ENCODE peak calls at places on chromosomes 16 and 17, in five cellular contexts. W is PC-9, C is body of pancreas, P is prostate gland, Q is uterus. Y is an unnamed sample.

GRCh38 chr17:79797492-79798295 is 817 bp upstream of the CBX8 start:
- DNase-seq in Q (no peak), C (no peak), P (no peak), W (no peak), Y (no peak)

GRCh38 chr16:24975428-24975889 is 39.7 kb downstream of the ARHGAP17 start:
- DNase-seq in W (peak; percentile 64), P (no peak), C (no peak), Q (no peak), Y (no peak)

GRCh38 chr17:38667099-38667786 is 7.5 kb downstream of the EPOP start:
- DNase-seq in P (peak; percentile 41), W (peak; percentile 58), Q (peak; percentile 63), C (peak; percentile 74), Y (peak; percentile 65)

GRCh38 chr16:29763326-29763725 is 14.7 kb upstream of the ZG16 start:
- DNase-seq in Q (no peak), C (no peak), P (no peak), W (no peak), Y (no peak)

GRCh38 chr16:16960785-16961184 is 510.0 kb downstream of the XYLT1 start:
- DNase-seq in P (no peak), W (no peak), Q (no peak), C (no peak), Y (no peak)

GRCh38 chr17:2837147-2837561 is 40.9 kb downstream of the RAP1GAP2 start:
- DNase-seq in Q (no peak), W (no peak), C (no peak), P (no peak), Y (no peak)

GRCh38 chr16:59783191-59783590 is 1049.1 kb upstream of the GOT2 start:
- DNase-seq in P (no peak), C (no peak), Q (no peak), W (no peak), Y (peak; percentile 11)

GRCh38 chr16:77511053-77511452 is 76.2 kb upstream of the ADAMTS18 start:
- DNase-seq in W (no peak), Q (no peak), C (no peak), P (no peak), Y (no peak)

GRCh38 chr16:68445458-68445857 is 2.9 kb downstream of the SMPD3 start:
- DNase-seq in W (peak; percentile 65), P (no peak), C (peak; percentile 66), Q (no peak), Y (peak; percentile 13)

GRCh38 chr16:59611556-59611955 is 877.4 kb upstream of the GOT2 start:
- DNase-seq in W (no peak), Q (no peak), P (no peak), C (no peak), Y (no peak)

GRCh38 chr17:47604268-47604927 is 45.3 kb upstream of the KPNB1 start:
- DNase-seq in C (peak; percentile 27), P (no peak), Q (no peak), W (no peak), Y (no peak)

GRCh38 chr16:87926246-87927194 is 9.8 kb downstream of the CA5A start:
- DNase-seq in P (no peak), Q (no peak), W (no peak), C (no peak), Y (no peak)

GRCh38 chr16:65770752-65771151 is 595.7 kb upstream of the CDH5 start:
- DNase-seq in W (no peak), C (no peak), P (no peak), Q (no peak), Y (no peak)

GRCh38 chr16:50940275-50940854 is 198.5 kb downstream of the CYLD start:
- DNase-seq in P (no peak), C (peak; percentile 74), W (no peak), Q (no peak), Y (no peak)

GRCh38 chr16:81513204-81514040 is 68.8 kb downstream of the CMIP start:
- DNase-seq in P (no peak), Q (no peak), C (no peak), W (peak; percentile 89), Y (peak; percentile 65)

GRCh38 chr17:38617967-38618760 is 12.4 kb upstream of the SRCIN1 start:
- DNase-seq in W (no peak), Q (no peak), P (no peak), C (no peak), Y (no peak)

GRCh38 chr17:57534863-57535651 is 210.0 kb downstream of the CCDC182 start:
- DNase-seq in W (peak; percentile 24), Q (no peak), C (peak; percentile 14), P (peak; percentile 71), Y (no peak)

DNA sequence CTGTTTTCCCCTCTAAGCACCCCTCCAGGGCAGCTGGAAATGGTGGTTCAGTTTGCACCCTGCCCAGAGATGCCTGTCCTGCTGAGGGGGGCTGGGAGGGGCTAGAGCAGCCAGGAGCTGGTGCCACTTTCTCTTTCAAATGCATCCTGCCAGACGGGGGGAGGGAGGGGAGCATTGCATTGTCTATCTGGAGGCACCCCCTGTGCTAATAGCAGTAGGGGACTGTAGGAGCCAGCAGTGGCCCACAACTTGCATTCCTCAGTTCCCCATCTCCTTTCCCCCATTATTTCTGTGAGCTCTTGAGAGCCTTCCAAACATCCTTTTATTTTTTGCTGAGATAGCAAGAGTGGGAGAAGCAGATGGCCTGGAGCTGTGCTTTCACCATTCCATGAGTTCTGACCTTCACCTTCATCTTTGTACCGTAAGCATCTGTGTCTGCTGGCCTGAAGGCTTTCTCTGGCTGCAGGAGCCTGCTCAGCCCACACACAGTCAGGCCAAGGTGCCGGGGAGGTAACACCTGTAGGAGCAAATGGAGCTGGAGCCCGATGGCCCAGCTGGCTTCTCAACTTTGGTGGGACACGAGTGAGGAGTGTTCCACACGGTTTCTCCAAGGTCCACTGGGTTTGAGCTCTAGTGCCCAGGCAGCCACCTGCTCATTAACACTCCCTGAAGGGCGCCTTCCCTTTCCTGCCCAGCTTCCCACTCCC is 5.2 kb downstream of the WFDC1 start:
- DNase-seq in P (no peak), C (no peak), Q (no peak), W (no peak), Y (no peak)
- H3K27me3 ChIP-seq in P (no peaks in the 10 kb centered on the region), C (no peaks in the 10 kb centered on the region), Q (no peaks in the 10 kb centered on the region), W (peaks cover 27% of the 10 kb centered on the region), Y (no peaks in the 10 kb centered on the region)

DNA sequence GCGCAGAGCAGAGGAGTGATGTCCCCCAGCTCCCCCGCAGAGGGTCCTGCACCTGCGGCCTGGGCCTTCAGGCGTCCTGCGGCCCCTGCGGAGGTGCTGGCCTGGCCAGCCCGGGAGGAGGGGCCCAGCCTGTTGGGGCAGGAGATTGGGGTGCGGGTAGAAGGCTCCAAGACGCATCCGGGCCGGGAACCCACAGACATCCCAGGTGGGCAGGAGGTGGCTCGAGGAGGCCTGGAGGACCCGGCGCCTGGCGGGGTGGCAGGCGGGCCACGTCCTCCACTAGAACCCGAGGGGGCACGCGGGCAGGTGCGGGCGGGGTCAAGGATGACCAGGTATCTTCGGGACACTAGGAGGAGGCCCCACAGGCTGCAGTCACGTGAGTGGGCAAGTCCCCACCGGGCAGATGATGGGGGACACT is 647 bp upstream of the SECTM1 start:
- DNase-seq in W (no peak), P (no peak), Q (no peak), C (no peak), Y (no peak)
- H3K4me3 ChIP-seq in W (no peak overlapping the region), P (peak overlapping the region; percentile 48), Q (peak overlapping the region; percentile 51), C (no peak overlapping the region), Y (no peak overlapping the region)

DNA sequence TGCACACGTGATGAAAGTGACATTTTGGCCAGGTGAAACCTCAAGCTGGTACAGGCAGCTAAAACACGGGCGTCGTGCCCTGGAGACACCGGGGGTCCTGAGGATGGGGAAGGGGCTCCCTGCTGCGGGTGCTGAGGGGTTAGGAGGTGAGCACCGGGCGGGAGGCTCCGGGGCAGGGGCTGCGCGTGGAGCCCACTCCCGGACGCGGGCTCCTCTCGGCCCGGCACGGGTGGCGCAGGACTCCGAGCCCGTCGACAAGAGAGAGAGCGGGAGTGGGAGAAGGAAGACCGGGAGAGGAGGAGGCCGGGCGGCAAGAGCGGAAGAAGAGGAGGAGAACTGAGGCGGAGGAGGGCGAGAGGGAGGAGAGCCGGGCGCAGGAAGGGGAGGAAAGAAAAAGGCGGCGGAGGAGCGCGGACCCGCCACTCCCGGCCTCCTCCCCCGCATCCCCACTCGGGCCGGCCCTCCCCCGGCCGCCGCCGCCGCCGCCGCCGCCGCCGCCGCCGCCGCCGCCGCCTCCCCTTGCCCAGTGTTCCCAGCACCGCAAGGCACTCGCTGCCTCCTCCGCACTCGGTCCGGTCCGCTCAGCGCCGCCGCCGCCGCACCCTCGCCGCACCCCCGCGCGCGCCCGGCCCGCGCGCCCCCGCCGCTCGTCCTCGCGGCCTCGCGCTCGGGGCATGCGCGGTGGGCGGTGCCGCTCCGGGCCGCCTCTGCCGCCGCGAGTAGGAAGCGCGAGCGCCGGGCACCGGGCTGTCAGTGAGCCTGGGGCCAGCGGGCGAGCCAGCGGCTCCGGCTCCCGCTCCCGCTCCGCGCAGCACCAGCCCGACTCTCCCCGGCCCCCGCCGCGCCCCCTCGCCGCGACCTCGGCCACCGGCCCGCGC is at the start of gene PRKCA:
- DNase-seq in P (peak; percentile 64), Q (peak; percentile 82), C (peak; percentile 76), W (no peak), Y (peak; percentile 80)
- H3K27me3 ChIP-seq in P (no peaks in the 10 kb centered on the region), Q (no peaks in the 10 kb centered on the region), C (no peaks in the 10 kb centered on the region), W (no peaks in the 10 kb centered on the region), Y (no peaks in the 10 kb centered on the region)

GRCh38 chr17:59341922-59342321 is 10.5 kb downstream of the YPEL2 start:
- DNase-seq in C (no peak), W (no peak), Q (no peak), P (no peak), Y (no peak)
- H3K4me3 ChIP-seq in C (no peak overlapping the region), W (no peak overlapping the region), Q (no peak overlapping the region), P (no peak overlapping the region), Y (no peak overlapping the region)

GRCh38 chr16:1037023-1037933 is 35.3 kb upstream of the SSTR5 start:
- DNase-seq in Q (no peak), P (no peak), W (no peak), C (no peak), Y (peak; percentile 58)

GRCh38 chr16:1039762-1040161 is 32.8 kb upstream of the SSTR5 start:
- DNase-seq in C (no peak), Q (no peak), P (no peak), W (no peak), Y (no peak)

GRCh38 chr16:1036121-1036520 is 36.4 kb upstream of the SSTR5 start:
- DNase-seq in Q (no peak), P (no peak), W (no peak), C (no peak), Y (no peak)

GRCh38 chr16:1038932-1039331 is 33.6 kb upstream of the SSTR5 start:
- DNase-seq in Q (no peak), P (no peak), W (no peak), C (no peak), Y (no peak)

DNA sequence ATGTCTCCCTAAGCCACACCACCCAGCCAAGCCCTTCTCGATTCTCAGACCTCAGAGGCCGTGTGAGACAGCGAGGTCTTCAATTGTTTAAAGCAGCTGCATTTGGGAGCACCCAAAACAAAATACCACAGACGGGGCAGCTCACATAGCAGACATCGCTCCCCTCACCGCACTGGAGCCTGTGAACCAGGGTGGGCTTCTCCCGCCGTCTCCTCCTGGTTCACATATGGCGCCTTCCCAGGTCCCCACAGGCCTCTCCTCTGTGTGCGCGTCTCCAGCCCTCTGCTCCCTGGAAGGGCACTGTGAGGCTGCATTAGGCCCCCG is 34.7 kb upstream of the SSTR5 start:
- DNase-seq in P (no peak), C (no peak), Q (no peak), W (no peak), Y (no peak)
- H3K27me3 ChIP-seq in P (peaks cover 2% of the 10 kb centered on the region), C (no peaks in the 10 kb centered on the region), Q (peaks cover 4% of the 10 kb centered on the region), W (peaks cover 49% of the 10 kb centered on the region), Y (no peaks in the 10 kb centered on the region)

DNA sequence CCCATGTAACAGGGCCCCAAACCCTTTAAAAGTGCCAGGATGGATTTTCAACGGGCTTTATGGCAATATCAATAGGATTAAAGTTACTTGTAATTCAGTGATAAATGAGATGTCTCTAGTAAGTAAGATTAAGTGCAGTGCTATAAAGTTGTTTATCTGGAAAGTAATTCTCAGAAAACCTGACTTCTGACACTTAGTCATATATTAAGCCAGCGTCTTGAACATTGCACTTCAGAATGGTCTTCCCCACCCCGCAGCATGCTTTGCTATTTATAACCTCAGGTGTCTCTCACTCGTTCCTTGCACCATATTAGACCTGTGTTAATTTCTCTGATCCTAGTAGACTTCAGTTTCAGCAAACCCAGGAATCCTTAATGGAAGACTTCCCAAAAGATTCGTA is 2.1 kb upstream of the MAF start:
- DNase-seq in W (no peak), C (no peak), P (no peak), Q (no peak), Y (no peak)
- H3K4me3 ChIP-seq in W (no peak overlapping the region), C (no peak overlapping the region), P (no peak overlapping the region), Q (peak overlapping the region; percentile 90), Y (no peak overlapping the region)